ENCODE peak calls at places on chromosome 10, in ten cellular contexts. Z, V, D, M, I, J, S, C, E and A are unnamed samples.

GRCh38 chr10:132860527-132860926 is 74.6 kb upstream of the NKX6-2 start:
- DNase-seq in Z (no peak), V (no peak), D (no peak), M (no peak), I (no peak), J (no peak), S (no peak), C (peak), E (no peak), A (no peak)

GRCh38 chr10:3057946-3058345 is 9.4 kb upstream of the PFKP start:
- DNase-seq in Z (no peak), V (no peak), D (no peak), M (no peak), I (no peak), J (no peak), S (no peak), C (no peak), E (no peak), A (no peak)

GRCh38 chr10:42961156-42961589 is 115.7 kb upstream of the RET start:
- DNase-seq in Z (no peak), V (no peak), D (no peak), M (no peak), I (no peak), J (no peak), S (no peak), C (no peak), E (no peak), A (no peak)

GRCh38 chr10:97066877-97067555 is 118.7 kb downstream of the SLIT1 start:
- DNase-seq in Z (no peak), V (no peak), D (no peak), M (no peak), I (no peak), J (no peak), S (no peak), C (no peak), E (no peak), A (no peak)

GRCh38 chr10:58844680-58845079 is 331.8 kb upstream of the PHYHIPL start:
- DNase-seq in Z (no peak), V (no peak), D (no peak), M (no peak), I (no peak), J (no peak), S (no peak), C (no peak), E (no peak), A (no peak)

GRCh38 chr10:49107890-49108274 is 7.4 kb downstream of the VSTM4 start:
- DNase-seq in Z (no peak), V (no peak), D (no peak), M (no peak), I (no peak), J (no peak), S (no peak), C (no peak), E (no peak), A (no peak)

GRCh38 chr10:57992321-57993077 is 275.2 kb downstream of the IPMK start:
- DNase-seq in Z (no peak), V (peak), D (peak), M (peak), I (no peak), J (peak), S (peak), C (no peak), E (no peak), A (no peak)

GRCh38 chr10:52488606-52489485 is 174.8 kb downstream of the DKK1 start:
- DNase-seq in Z (no peak), V (no peak), D (peak), M (peak), I (no peak), J (peak), S (peak), C (no peak), E (no peak), A (no peak)

GRCh38 chr10:94677691-94678090 is 5.8 kb upstream of the CYP2C18 start:
- DNase-seq in Z (no peak), V (peak), D (no peak), M (no peak), I (no peak), J (peak), S (peak), C (no peak), E (no peak), A (no peak)

GRCh38 chr10:25176421-25176968 is 1.7 kb downstream of the GPR158 start:
- DNase-seq in Z (no peak), V (no peak), D (no peak), M (no peak), I (no peak), J (peak), S (peak), C (no peak), E (peak), A (no peak)

GRCh38 chr10:121188005-121188404 is 336.8 kb downstream of the WDR11 start:
- DNase-seq in Z (no peak), V (no peak), D (no peak), M (no peak), I (no peak), J (peak), S (peak), C (no peak), E (peak), A (no peak)

GRCh38 chr10:67803588-67804394 is 34.2 kb downstream of the DNAJC12 start:
- DNase-seq in Z (no peak), V (no peak), D (peak), M (no peak), I (no peak), J (no peak), S (no peak), C (no peak), E (no peak), A (no peak)

GRCh38 chr10:59375990-59376389 is 13.6 kb upstream of the FAM13C start:
- DNase-seq in Z (no peak), V (no peak), D (no peak), M (no peak), I (no peak), J (no peak), S (no peak), C (no peak), E (no peak), A (no peak)

GRCh38 chr10:29980084-29980483 is 79.3 kb downstream of the JCAD start:
- DNase-seq in Z (no peak), V (no peak), D (peak), M (peak), I (no peak), J (no peak), S (no peak), C (no peak), E (no peak), A (no peak)